ENCODE peak calls at places on chromosomes 6 and 20, in ten cellular contexts. U is CD8-positive, alpha-beta memory T cell; J is lung; Z is endodermal cell; T is prostate gland; K is ascending aorta; Q is SK-N-SH; E is vagina; R is ovary; P is neuronal stem cell. L is an unnamed sample.
A peak's percentile ranks its signal among the peaks of the same experiment; 100 is the strongest.

GRCh38 chr6:164014716-164015484 is 600.4 kb downstream of the QKI start:
- DNase-seq in K (no peak), Q (no peak), U (no peak), J (no peak), E (no peak), P (peak; percentile 59), T (no peak), Z (no peak), R (no peak), L (no peak)

GRCh38 chr20:25699914-25700313 is 3.3 kb upstream of the ZNF337 start:
- DNase-seq in U (no peak), K (no peak), E (no peak), T (no peak), Z (no peak), P (no peak), R (no peak), J (no peak), Q (no peak), L (no peak)

GRCh38 chr20:4299773-4300172 is 284.4 kb upstream of the RNF24 start:
- DNase-seq in K (no peak), T (no peak), E (peak; percentile 18), Q (no peak), J (no peak), Z (peak; percentile 6), R (no peak), U (no peak), P (no peak), L (no peak)

GRCh38 chr6:288861-289260 is 3.4 kb upstream of the DUSP22 start:
- DNase-seq in R (no peak), J (no peak), U (no peak), K (no peak), E (no peak), Q (no peak), Z (no peak), P (no peak), T (no peak), L (no peak)

GRCh38 chr6:105869835-105870506 is 216.2 kb upstream of the PRDM1 start:
- DNase-seq in K (no peak), E (no peak), Q (no peak), P (no peak), R (no peak), J (no peak), T (no peak), Z (no peak), U (no peak), L (no peak)

GRCh38 chr6:37851997-37852524 is 32.5 kb downstream of the ZFAND3 start:
- DNase-seq in U (no peak), J (no peak), P (no peak), R (no peak), E (no peak), Q (no peak), Z (no peak), T (no peak), K (no peak), L (no peak)

GRCh38 chr20:61886721-61887658 is 178.7 kb downstream of the TAF4 start:
- DNase-seq in J (no peak), U (no peak), T (no peak), Z (peak; percentile 84), P (peak; percentile 33), Q (peak; percentile 82), E (no peak), K (no peak), R (peak; percentile 43), L (no peak)

GRCh38 chr6:37889015-37889885 is 69.7 kb downstream of the ZFAND3 start:
- DNase-seq in P (no peak), R (no peak), Z (no peak), E (no peak), K (no peak), U (no peak), T (no peak), J (no peak), Q (no peak), L (no peak)

GRCh38 chr6:127343753-127344659 is 597 bp upstream of the ECHDC1 start:
- DNase-seq in E (no peak), T (no peak), R (no peak), Q (peak; percentile 30), J (no peak), K (no peak), P (peak; percentile 3), U (no peak), Z (peak; percentile 61), L (no peak)

GRCh38 chr6:151763938-151764680 is 43.4 kb upstream of the ESR1 start:
- DNase-seq in R (peak; percentile 94), E (peak; percentile 94), U (no peak), Z (peak; percentile 99), T (peak; percentile 91), J (peak; percentile 88), Q (peak; percentile 67), P (peak; percentile 68), K (peak; percentile 77), L (peak; percentile 74)

GRCh38 chr20:64025101-64025825 is 10.7 kb upstream of the C20orf204 start:
- DNase-seq in R (no peak), T (no peak), E (no peak), Z (peak; percentile 30), K (no peak), U (no peak), P (no peak), Q (no peak), J (no peak), L (no peak)
- H3K36me3 ChIP-seq in R (no peaks in the 10 kb centered on the region), T (peaks cover 11% of the 10 kb centered on the region), E (peaks cover 86% of the 10 kb centered on the region), Z (peaks cover 72% of the 10 kb centered on the region), K (peaks cover 94% of the 10 kb centered on the region), U (peaks cover 79% of the 10 kb centered on the region), P (peaks cover 96% of the 10 kb centered on the region), Q (peaks cover 61% of the 10 kb centered on the region), J (peaks cover 28% of the 10 kb centered on the region), L (peaks cover 81% of the 10 kb centered on the region)

DNA sequence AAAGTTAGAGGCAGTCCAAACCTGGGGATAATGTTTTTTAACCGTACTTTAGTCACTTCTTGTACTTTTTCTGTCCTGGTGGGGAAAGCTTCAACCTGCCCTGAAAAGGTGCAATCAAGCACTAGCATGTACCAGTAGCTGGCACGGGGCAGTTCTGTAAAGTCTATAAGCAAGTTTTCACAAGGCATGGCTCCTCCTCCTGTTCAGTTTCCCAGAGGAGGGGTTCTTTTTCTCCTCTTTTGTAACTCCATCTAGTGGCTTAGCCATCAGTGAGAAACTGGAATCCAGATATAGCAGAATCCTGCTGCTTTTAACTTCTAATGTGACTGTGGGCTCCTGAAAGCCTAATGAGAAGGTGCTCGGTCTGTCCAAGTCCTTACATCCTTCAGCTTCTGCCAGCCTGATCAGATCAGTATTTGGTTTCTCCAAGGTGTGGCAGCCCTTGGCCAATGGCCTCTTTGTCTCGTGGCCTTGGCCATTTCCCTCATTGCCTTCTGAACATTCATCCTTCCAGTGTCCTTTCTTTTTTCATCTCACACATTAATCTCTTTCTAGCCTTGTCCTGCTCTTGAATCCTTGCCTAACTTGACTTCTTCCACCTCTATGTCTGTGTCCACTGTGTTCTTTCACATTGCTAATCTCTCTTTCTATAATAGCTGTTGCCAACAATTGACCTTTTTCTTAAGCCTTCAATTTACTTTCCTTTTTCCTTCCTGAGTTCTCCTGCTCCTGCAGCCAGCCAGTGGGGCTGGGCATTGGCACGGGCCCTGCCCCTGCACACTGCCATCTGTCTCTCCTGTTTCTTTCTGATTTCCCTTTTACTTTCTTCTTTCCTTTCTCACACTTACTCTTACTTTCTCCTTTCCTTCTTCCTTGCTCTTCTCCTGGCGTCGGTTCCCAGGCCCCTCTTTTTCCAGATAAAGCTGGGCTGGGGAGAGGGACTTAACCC is 222.0 kb upstream of the SYNCRIP start:
- DNase-seq in E (no peak), J (no peak), T (peak; percentile 67), Z (no peak), P (no peak), U (no peak), R (no peak), Q (no peak), K (no peak), L (no peak)
- H3K4me1 ChIP-seq in E (peaks cover 31% of the 10 kb centered on the region), J (no peaks in the 10 kb centered on the region), T (peaks cover 16% of the 10 kb centered on the region), Z (no peaks in the 10 kb centered on the region), P (peaks cover 11% of the 10 kb centered on the region), U (peaks cover 5% of the 10 kb centered on the region), R (peaks cover 20% of the 10 kb centered on the region), Q (peaks cover 2% of the 10 kb centered on the region), K (peaks cover 19% of the 10 kb centered on the region), L (peaks cover 30% of the 10 kb centered on the region)

GRCh38 chr20:31548823-31549512 is 34.7 kb downstream of the HM13 start:
- DNase-seq in Q (no peak), T (no peak), R (no peak), Z (no peak), P (no peak), K (no peak), J (no peak), E (no peak), U (no peak), L (no peak)

GRCh38 chr20:31547017-31547675 is 32.9 kb downstream of the HM13 start:
- DNase-seq in U (peak; percentile 65), J (peak; percentile 81), E (no peak), R (peak; percentile 87), Q (peak; percentile 76), P (peak; percentile 63), Z (peak; percentile 92), K (peak; percentile 47), T (peak; percentile 77), L (no peak)

GRCh38 chr20:31550099-31550498 is 35.9 kb downstream of the HM13 start:
- DNase-seq in Q (no peak), K (no peak), T (no peak), J (no peak), U (no peak), Z (no peak), P (no peak), R (no peak), E (no peak), L (no peak)

GRCh38 chr20:31549513-31549880 is 35.3 kb downstream of the HM13 start:
- DNase-seq in E (no peak), T (no peak), Z (no peak), J (no peak), K (no peak), R (no peak), P (no peak), Q (no peak), U (no peak), L (no peak)

DNA sequence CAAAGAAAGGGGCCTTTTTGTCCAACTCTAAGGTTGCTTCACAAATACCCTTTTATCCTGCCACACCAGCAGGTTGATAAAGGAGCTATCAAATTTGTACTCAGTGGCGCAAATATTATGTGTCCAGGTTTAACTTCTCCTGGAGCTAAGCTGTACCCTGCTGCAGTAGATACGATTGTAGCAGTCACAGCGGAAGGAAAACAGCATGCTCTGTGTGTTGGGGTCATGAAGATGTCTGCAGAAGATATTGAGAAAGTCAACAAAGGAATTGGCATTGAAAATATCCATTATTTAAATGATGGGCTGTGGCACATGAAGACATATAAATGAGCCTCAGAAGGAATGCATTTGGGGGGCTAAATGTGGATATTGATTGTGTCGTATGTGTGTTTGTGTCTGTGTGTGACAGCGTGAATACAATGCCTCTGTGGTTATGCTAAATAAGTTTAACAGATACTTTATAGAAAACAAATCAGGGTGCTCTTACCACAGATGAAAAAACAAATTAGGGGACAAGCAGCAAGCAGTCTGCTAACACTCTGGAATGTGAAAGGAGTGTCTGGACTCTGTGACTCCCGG is 33.6 kb downstream of the HM13 start:
- DNase-seq in Z (no peak), E (no peak), R (no peak), Q (no peak), T (no peak), P (no peak), U (no peak), J (no peak), K (no peak), L (no peak)
- H3K36me3 ChIP-seq in Z (peaks cover 64% of the 10 kb centered on the region), E (peaks cover 37% of the 10 kb centered on the region), R (no peaks in the 10 kb centered on the region), Q (peaks cover 58% of the 10 kb centered on the region), T (no peaks in the 10 kb centered on the region), P (peaks cover 82% of the 10 kb centered on the region), U (peaks cover 25% of the 10 kb centered on the region), J (peaks cover 9% of the 10 kb centered on the region), K (peaks cover 53% of the 10 kb centered on the region), L (peaks cover 38% of the 10 kb centered on the region)

DNA sequence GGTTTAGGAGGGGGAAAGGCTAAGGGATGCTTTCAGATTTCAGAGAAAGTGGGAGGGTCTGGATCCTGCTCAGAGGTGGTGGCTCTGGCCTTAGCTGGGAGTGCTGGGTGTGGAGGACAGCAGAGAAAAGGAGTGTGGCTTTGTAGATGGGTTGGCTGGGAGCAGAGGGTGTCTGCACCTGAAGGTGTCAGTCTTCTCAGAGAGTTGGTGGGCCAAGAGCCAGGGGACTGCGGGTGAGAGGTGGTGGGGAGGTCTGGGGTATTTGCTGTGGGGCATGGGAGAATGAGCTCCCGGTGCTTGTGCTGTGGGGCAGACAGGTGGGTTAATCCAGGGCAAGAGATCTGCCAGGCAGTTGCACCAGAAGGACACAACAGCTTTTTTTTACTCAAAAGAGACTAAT is 67.4 kb downstream of the TOX2 start:
- DNase-seq in U (no peak), P (no peak), Q (no peak), E (no peak), Z (no peak), R (no peak), T (no peak), K (no peak), J (no peak), L (no peak)
- H3K4me1 ChIP-seq in U (peaks cover 8% of the 10 kb centered on the region), P (no peaks in the 10 kb centered on the region), Q (peaks cover 10% of the 10 kb centered on the region), E (no peaks in the 10 kb centered on the region), Z (no peaks in the 10 kb centered on the region), R (no peaks in the 10 kb centered on the region), T (no peaks in the 10 kb centered on the region), K (no peaks in the 10 kb centered on the region), J (peaks cover 14% of the 10 kb centered on the region), L (peaks cover 16% of the 10 kb centered on the region)